ENCODE peak calls at places on chromosomes 4 and X, in six cellular contexts. I is endodermal cell, X is amniotic stem cell, J is prostate gland, L is iris pigment epithelial cell, B is WERI-Rb-1. T is an unnamed sample.

GRCh38 chrX:100410083-100410590 is at the start of gene PCDH19:
- DNase-seq in I (peak; percentile 92), X (no peak), J (peak; percentile 13), L (peak; percentile 50), B (no peak), T (no peak)

GRCh38 chr4:136036744-136037143 is 1495.5 kb downstream of the PCDH18 start:
- DNase-seq in I (no peak), X (peak; percentile 66), J (no peak), L (peak; percentile 96), B (no peak), T (no peak)

GRCh38 chrX:49184294-49185061 is 1.7 kb downstream of the PRICKLE3 start:
- DNase-seq in I (peak; percentile 97), X (peak; percentile 67), J (peak; percentile 90), L (peak; percentile 84), B (no peak), T (peak; percentile 83)

GRCh38 chr4:15034071-15034764 is 31.9 kb downstream of the CPEB2 start:
- DNase-seq in I (no peak), X (peak; percentile 20), J (no peak), L (peak; percentile 90), B (no peak), T (no peak)

GRCh38 chrX:25131055-25131454 is 115.3 kb upstream of the ARX start:
- DNase-seq in I (no peak), X (no peak), J (no peak), L (peak; percentile 23), B (no peak), T (no peak)

GRCh38 chr4:102552781-102553180 is 51.6 kb downstream of the NFKB1 start:
- DNase-seq in I (no peak), X (no peak), J (no peak), L (peak; percentile 64), B (no peak), T (no peak)

GRCh38 chr4:24980064-24980690 is 50.6 kb downstream of the LGI2 start:
- DNase-seq in I (peak; percentile 81), X (peak; percentile 31), J (peak; percentile 46), L (peak; percentile 71), B (peak; percentile 64), T (no peak)

GRCh38 chr4:87073570-87074470 is 139.0 kb downstream of the AFF1 start:
- DNase-seq in I (no peak), X (no peak), J (peak; percentile 53), L (peak; percentile 66), B (peak; percentile 72), T (peak; percentile 97)

GRCh38 chr4:39205476-39205875 is 23.1 kb downstream of the WDR19 start:
- DNase-seq in I (no peak), X (no peak), J (no peak), L (peak; percentile 8), B (no peak), T (no peak)

GRCh38 chrX:54482839-54483593 is 13.0 kb downstream of the FGD1 start:
- DNase-seq in I (peak; percentile 79), X (no peak), J (no peak), L (no peak), B (no peak), T (no peak)

GRCh38 chrX:20252392-20253231 is 14.1 kb downstream of the RPS6KA3 start:
- DNase-seq in I (peak; percentile 90), X (peak; percentile 3), J (peak; percentile 23), L (peak; percentile 59), B (peak; percentile 54), T (no peak)

GRCh38 chr4:53899544-53900274 is 164.7 kb downstream of the CHIC2 start:
- DNase-seq in I (no peak), X (peak; percentile 35), J (no peak), L (peak; percentile 46), B (no peak), T (no peak)

GRCh38 chrX:102018208-102018607 is 86.4 kb upstream of the ZMAT1 start:
- DNase-seq in I (no peak), X (no peak), J (no peak), L (no peak), B (no peak), T (no peak)

GRCh38 chr4:168893205-168893604 is 116.8 kb downstream of the CBR4 start:
- DNase-seq in I (no peak), X (no peak), J (no peak), L (no peak), B (no peak), T (no peak)

GRCh38 chrX:123171781-123172180 is 12.3 kb upstream of the GRIA3 start:
- DNase-seq in I (no peak), X (no peak), J (no peak), L (peak; percentile 74), B (no peak), T (no peak)

GRCh38 chrX:7147431-7147977 is at the start of gene STS:
- DNase-seq in I (peak; percentile 68), X (no peak), J (peak; percentile 4), L (peak; percentile 34), B (peak; percentile 54), T (no peak)

GRCh38 chr4:48943387-48943786 is 36.8 kb upstream of the OCIAD2 start:
- DNase-seq in I (peak; percentile 81), X (no peak), J (no peak), L (no peak), B (peak; percentile 60), T (no peak)

GRCh38 chr4:155705664-155706063 is 39.0 kb downstream of the GUCY1A1 start:
- DNase-seq in I (peak; percentile 51), X (no peak), J (no peak), L (peak; percentile 96), B (no peak), T (no peak)

GRCh38 chr4:185204238-185204910 is 574 bp upstream of the CFAP97 start:
- DNase-seq in I (no peak), X (no peak), J (peak; percentile 33), L (no peak), B (peak; percentile 58), T (no peak)

GRCh38 chrX:13265549-13266132 is 54.2 kb downstream of the ATXN3L start:
- DNase-seq in I (no peak), X (no peak), J (no peak), L (no peak), B (no peak), T (no peak)

GRCh38 chr4:38753021-38753806 is 29.6 kb downstream of the TLR10 start:
- DNase-seq in I (peak; percentile 97), X (peak; percentile 88), J (peak; percentile 56), L (peak; percentile 99), B (no peak), T (no peak)

GRCh38 chrX:103056902-103057301 is 7.1 kb downstream of the BEX1 start:
- DNase-seq in I (no peak), X (no peak), J (no peak), L (no peak), B (no peak), T (no peak)

GRCh38 chr4:168394556-168394955 is 76.0 kb upstream of the DDX60 start:
- DNase-seq in I (no peak), X (no peak), J (no peak), L (no peak), B (no peak), T (no peak)

GRCh38 chr4:48620093-48620492 is 130.0 kb downstream of the ZAR1 start:
- DNase-seq in I (no peak), X (no peak), J (no peak), L (no peak), B (no peak), T (no peak)

GRCh38 chr4:138522366-138522765 is 280.2 kb upstream of the SLC7A11 start:
- DNase-seq in I (peak; percentile 53), X (no peak), J (no peak), L (peak; percentile 56), B (peak; percentile 10), T (no peak)

GRCh38 chr4:104571341-104571740 is 76.6 kb upstream of the CXXC4 start:
- DNase-seq in I (peak; percentile 80), X (no peak), J (no peak), L (peak; percentile 8), B (no peak), T (no peak)

GRCh38 chr4:6916069-6916586 is 6.5 kb downstream of the TBC1D14 start:
- DNase-seq in I (no peak), X (no peak), J (no peak), L (no peak), B (no peak), T (no peak)

GRCh38 chrX:110089656-110090404 is 86.9 kb downstream of the TMEM164 start:
- DNase-seq in I (no peak), X (no peak), J (no peak), L (peak; percentile 30), B (no peak), T (no peak)

GRCh38 chr4:168877779-168878491 is 132.1 kb downstream of the CBR4 start:
- DNase-seq in I (peak; percentile 84), X (no peak), J (no peak), L (no peak), B (peak; percentile 82), T (no peak)

GRCh38 chr4:53916431-53916889 is 147.9 kb downstream of the CHIC2 start:
- DNase-seq in I (no peak), X (no peak), J (no peak), L (peak; percentile 74), B (no peak), T (no peak)

GRCh38 chr4:106063009-106063408 is 167.7 kb downstream of the NPNT start:
- DNase-seq in I (no peak), X (no peak), J (no peak), L (peak; percentile 69), B (no peak), T (no peak)

GRCh38 chr4:1041147-1041935 is 29.9 kb downstream of the FGFRL1 start:
- DNase-seq in I (peak; percentile 65), X (no peak), J (no peak), L (peak; percentile 50), B (no peak), T (no peak)

GRCh38 chr4:56102581-56102980 is 153.8 kb downstream of the CEP135 start:
- DNase-seq in I (no peak), X (no peak), J (no peak), L (no peak), B (peak; percentile 67), T (no peak)

GRCh38 chr4:24471623-24472510 is 112.5 kb downstream of the DHX15 start:
- DNase-seq in I (peak; percentile 87), X (no peak), J (peak; percentile 6), L (peak; percentile 19), B (peak; percentile 18), T (no peak)

GRCh38 chr4:34108456-34108855 is 2135.9 kb downstream of the ARAP2 start:
- DNase-seq in I (no peak), X (no peak), J (no peak), L (peak; percentile 68), B (no peak), T (no peak)

GRCh38 chr4:74117024-74117534 is 18.1 kb upstream of the CXCL2 start:
- DNase-seq in I (no peak), X (peak; percentile 75), J (peak; percentile 75), L (peak; percentile 98), B (no peak), T (peak; percentile 72)

GRCh38 chrX:51608766-51609165 is 9.9 kb downstream of the CENPVL3 start:
- DNase-seq in I (no peak), X (no peak), J (no peak), L (peak; percentile 27), B (no peak), T (no peak)